ENCODE peak calls at places on chromosomes 12 and 14, in five cellular contexts. P is HEK293T, G is nucleus accumbens, E is A172, L is stromal cell of bone marrow. F is an unnamed sample.

GRCh38 chr12:89789862-89790261 is 81.2 kb upstream of the ATP2B1 start:
- DNase-seq in P (no peak), G (no peak), E (no peak), L (no peak), F (no peak)

GRCh38 chr12:52167578-52167977 is 24.2 kb downstream of the KRT80 start:
- DNase-seq in P (no peak), G (no peak), E (no peak), L (no peak), F (no peak)

GRCh38 chr14:95237121-95237876 is 80.0 kb upstream of the DICER1 start:
- DNase-seq in P (no peak), G (no peak), E (no peak), L (no peak), F (no peak)

GRCh38 chr12:6653342-6653741 is 6.1 kb upstream of the ACRBP start:
- DNase-seq in P (no peak), G (no peak), E (no peak), L (no peak), F (no peak)

GRCh38 chr12:124321556-124322270 is 26.8 kb downstream of the RFLNA start:
- DNase-seq in P (no peak), G (no peak), E (peak; percentile 29), L (no peak), F (no peak)

GRCh38 chr14:24234095-24235020 is 1.6 kb downstream of the GMPR2 start:
- DNase-seq in P (no peak), G (no peak), E (no peak), L (no peak), F (no peak)

GRCh38 chr12:58206876-58207275 is 265.5 kb downstream of the ATP23 start:
- DNase-seq in P (no peak), G (no peak), E (no peak), L (no peak), F (no peak)

GRCh38 chr14:100878271-100879146 is 25.0 kb downstream of the RTL1 start:
- DNase-seq in P (no peak), G (no peak), E (no peak), L (no peak), F (no peak)

GRCh38 chr12:76866726-76867125 is 12.1 kb downstream of the CSRP2 start:
- DNase-seq in P (no peak), G (no peak), E (no peak), L (no peak), F (peak; percentile 43)

GRCh38 chr12:45912774-45913173 is 77.6 kb downstream of the SCAF11 start:
- DNase-seq in P (no peak), G (no peak), E (no peak), L (no peak), F (no peak)

GRCh38 chr14:101928415-101928841 is 35.9 kb upstream of the DYNC1H1 start:
- DNase-seq in P (no peak), G (no peak), E (no peak), L (no peak), F (no peak)

GRCh38 chr12:111283986-111284385 is 84.9 kb downstream of the PHETA1 start:
- DNase-seq in P (no peak), G (no peak), E (no peak), L (no peak), F (no peak)

GRCh38 chr12:96448287-96448686 is 41.1 kb upstream of the CFAP54 start:
- DNase-seq in P (no peak), G (no peak), E (peak; percentile 87), L (no peak), F (no peak)

GRCh38 chr12:11827096-11827841 is 177.8 kb downstream of the ETV6 start:
- DNase-seq in P (peak; percentile 17), G (no peak), E (no peak), L (no peak), F (no peak)

GRCh38 chr12:2376855-2377657 is 324.3 kb downstream of the CACNA1C start:
- DNase-seq in P (no peak), G (no peak), E (no peak), L (no peak), F (no peak)

GRCh38 chr14:54257424-54257823 is 139.4 kb upstream of the CDKN3 start:
- DNase-seq in P (no peak), G (no peak), E (no peak), L (no peak), F (no peak)

GRCh38 chr14:89973234-89973823 is 17.6 kb downstream of the TDP1 start:
- DNase-seq in P (peak; percentile 72), G (no peak), E (peak; percentile 71), L (peak; percentile 41), F (peak; percentile 37)

GRCh38 chr14:28690029-28690683 is 76.4 kb upstream of the FOXG1 start:
- DNase-seq in P (no peak), G (no peak), E (no peak), L (no peak), F (no peak)

GRCh38 chr12:93894391-93895095 is 217.4 kb downstream of the CRADD start:
- DNase-seq in P (no peak), G (peak; percentile 47), E (peak; percentile 51), L (peak; percentile 80), F (no peak)

GRCh38 chr12:53219956-53220856 is 11.8 kb downstream of the RARG start:
- DNase-seq in P (peak; percentile 58), G (peak; percentile 46), E (no peak), L (peak; percentile 59), F (no peak)

GRCh38 chr12:104828015-104828414 is 130.1 kb downstream of the SLC41A2 start:
- DNase-seq in P (no peak), G (no peak), E (no peak), L (no peak), F (no peak)

GRCh38 chr12:47777741-47778558 is 4.9 kb downstream of the SLC48A1 start:
- DNase-seq in P (no peak), G (peak; percentile 89), E (no peak), L (no peak), F (no peak)

GRCh38 chr12:47686645-47687240 is 19.1 kb downstream of the RPAP3 start:
- DNase-seq in P (peak; percentile 36), G (no peak), E (peak; percentile 38), L (peak; percentile 33), F (peak; percentile 27)

GRCh38 chr12:122079038-122079531 is 529 bp downstream of the MLXIP start:
- DNase-seq in P (no peak), G (no peak), E (no peak), L (no peak), F (no peak)